ENCODE peak calls at places on chromosomes 5 and 9, in six cellular contexts. P is AML-193; G is effector CD4-positive, alpha-beta T cell; W is EL; M is lung; Z is colonic mucosa. J is an unnamed sample.

GRCh38 chr5:167050568-167051214 is 1240.8 kb upstream of the WWC1 start:
- DNase-seq in P (no peak), G (no peak), W (peak; percentile 3), M (no peak), Z (no peak), J (no peak)

GRCh38 chr5:40939753-40940152 is 30.5 kb downstream of the C7 start:
- DNase-seq in P (no peak), G (no peak), W (no peak), M (no peak), Z (no peak), J (no peak)

GRCh38 chr9:126326228-126327015 is at the start of gene MVB12B:
- DNase-seq in P (no peak), G (peak; percentile 36), W (peak; percentile 31), M (no peak), Z (peak; percentile 33), J (peak; percentile 73)

GRCh38 chr9:115367780-115368179 is 249.8 kb upstream of the TNC start:
- DNase-seq in P (no peak), G (no peak), W (peak; percentile 32), M (no peak), Z (no peak), J (no peak)

GRCh38 chr9:13688990-13689600 is 409.6 kb upstream of the MPDZ start:
- DNase-seq in P (no peak), G (no peak), W (peak; percentile 10), M (no peak), Z (no peak), J (peak; percentile 32)

GRCh38 chr9:81132318-81132717 is 557.0 kb downstream of the TLE1 start:
- DNase-seq in P (no peak), G (no peak), W (peak; percentile 46), M (no peak), Z (no peak), J (no peak)

GRCh38 chr9:123338710-123339665 is 17.0 kb upstream of the CRB2 start:
- DNase-seq in P (no peak), G (peak; percentile 23), W (no peak), M (no peak), Z (no peak), J (peak; percentile 79)

GRCh38 chr5:120436996-120437395 is 27.1 kb upstream of the PRR16 start:
- DNase-seq in P (no peak), G (no peak), W (peak; percentile 50), M (no peak), Z (no peak), J (no peak)

GRCh38 chr9:113516840-113517577 is 53.5 kb downstream of the RGS3 start:
- DNase-seq in P (peak; percentile 3), G (peak; percentile 32), W (peak; percentile 43), M (no peak), Z (no peak), J (no peak)

GRCh38 chr9:122113574-122113973 is 20.5 kb upstream of the TTLL11 start:
- DNase-seq in P (no peak), G (no peak), W (no peak), M (no peak), Z (no peak), J (no peak)

GRCh38 chr5:10595305-10595677 is 31.4 kb downstream of the ANKRD33B start:
- DNase-seq in P (no peak), G (no peak), W (peak; percentile 82), M (no peak), Z (no peak), J (no peak)

GRCh38 chr9:6197330-6197729 is 18.3 kb upstream of the IL33 start:
- DNase-seq in P (no peak), G (no peak), W (no peak), M (no peak), Z (peak; percentile 32), J (peak; percentile 59)

GRCh38 chr5:89954901-89955300 is 454.7 kb downstream of the CETN3 start:
- DNase-seq in P (no peak), G (no peak), W (no peak), M (no peak), Z (no peak), J (no peak)

GRCh38 chr9:94920439-94920951 is 194.0 kb downstream of the AOPEP start:
- DNase-seq in P (no peak), G (no peak), W (peak; percentile 83), M (peak; percentile 61), Z (no peak), J (no peak)

GRCh38 chr5:93735378-93735777 is 6.0 kb downstream of the POU5F2 start:
- DNase-seq in P (no peak), G (no peak), W (no peak), M (no peak), Z (no peak), J (peak; percentile 18)

GRCh38 chr5:40490464-40491083 is 189.1 kb upstream of the PTGER4 start:
- DNase-seq in P (peak; percentile 56), G (no peak), W (peak; percentile 19), M (no peak), Z (no peak), J (no peak)

GRCh38 chr5:10623305-10623910 is 59.5 kb downstream of the ANKRD33B start:
- DNase-seq in P (no peak), G (no peak), W (no peak), M (no peak), Z (no peak), J (no peak)

GRCh38 chr5:111747336-111747735 is 9.7 kb downstream of the NREP start:
- DNase-seq in P (no peak), G (no peak), W (peak; percentile 64), M (no peak), Z (no peak), J (no peak)

GRCh38 chr5:172902497-172903472 is 56.4 kb upstream of the RPL26L1 start:
- DNase-seq in P (no peak), G (no peak), W (peak; percentile 98), M (peak; percentile 92), Z (peak; percentile 60), J (peak; percentile 62)

GRCh38 chr5:62306494-62307363 is 723 bp downstream of the KIF2A start:
- DNase-seq in P (peak; percentile 40), G (peak; percentile 46), W (peak; percentile 51), M (peak; percentile 35), Z (peak; percentile 52), J (peak; percentile 85)

GRCh38 chr5:1735320-1735970 is 64.2 kb downstream of the MRPL36 start:
- DNase-seq in P (no peak), G (no peak), W (no peak), M (no peak), Z (peak; percentile 9), J (no peak)

GRCh38 chr9:114367406-114367805 is 20.4 kb downstream of the AKNA start:
- DNase-seq in P (no peak), G (no peak), W (no peak), M (no peak), Z (no peak), J (no peak)

GRCh38 chr9:93673271-93673843 is 97.0 kb downstream of the PHF2 start:
- DNase-seq in P (no peak), G (no peak), W (no peak), M (no peak), Z (peak; percentile 11), J (no peak)

GRCh38 chr9:38186372-38187115 is 117.5 kb upstream of the SHB start:
- DNase-seq in P (no peak), G (no peak), W (no peak), M (no peak), Z (no peak), J (no peak)

GRCh38 chr5:142168365-142168764 is 59.8 kb downstream of the NDFIP1 start:
- DNase-seq in P (no peak), G (no peak), W (no peak), M (no peak), Z (no peak), J (no peak)

GRCh38 chr9:98374385-98375051 is 119.1 kb upstream of the TBC1D2 start:
- DNase-seq in P (no peak), G (no peak), W (peak; percentile 90), M (no peak), Z (peak; percentile 33), J (no peak)

GRCh38 chr9:100730126-100730525 is 152.2 kb downstream of the CAVIN4 start:
- DNase-seq in P (no peak), G (no peak), W (no peak), M (no peak), Z (no peak), J (no peak)

GRCh38 chr5:77777281-77777892 is 1.2 kb upstream of the TBCA start:
- DNase-seq in P (no peak), G (no peak), W (no peak), M (no peak), Z (no peak), J (peak; percentile 22)

GRCh38 chr5:142602720-142603245 is 83.1 kb downstream of the FGF1 start:
- DNase-seq in P (no peak), G (no peak), W (no peak), M (no peak), Z (no peak), J (no peak)